ENCODE peak calls at places on chromosomes 11 and 22, in seven cellular contexts. One of them, this sample, is unnamed.

GRCh38 chr11:74506823-74507222 is 13.3 kb upstream of the LIPT2 start:
- DNase-seq in lower lobe of right lung: no peak
- DNase-seq in uterus: no peak
- DNase-seq in breast epithelium: no peak
- DNase-seq in HepG2: no peak
- DNase-seq in left ventricle myocardium inferior: no peak
- DNase-seq in IMR-90: no peak
- DNase-seq in this sample: no peak

GRCh38 chr11:114172871-114173444 is 113.4 kb downstream of the ZBTB16 start:
- DNase-seq in lower lobe of right lung: no peak
- DNase-seq in uterus: no peak
- DNase-seq in breast epithelium: no peak
- DNase-seq in HepG2: no peak
- DNase-seq in left ventricle myocardium inferior: peak
- DNase-seq in IMR-90: no peak
- DNase-seq in this sample: no peak

GRCh38 chr11:63869686-63870085 is 30.8 kb downstream of the MARK2 start:
- DNase-seq in lower lobe of right lung: no peak
- DNase-seq in uterus: no peak
- DNase-seq in breast epithelium: no peak
- DNase-seq in HepG2: no peak
- DNase-seq in left ventricle myocardium inferior: no peak
- DNase-seq in IMR-90: no peak
- DNase-seq in this sample: no peak

GRCh38 chr11:108961095-108961494 is 296.2 kb downstream of the DDX10 start:
- DNase-seq in lower lobe of right lung: no peak
- DNase-seq in uterus: no peak
- DNase-seq in breast epithelium: no peak
- DNase-seq in HepG2: no peak
- DNase-seq in left ventricle myocardium inferior: no peak
- DNase-seq in IMR-90: no peak
- DNase-seq in this sample: no peak

GRCh38 chr11:78476066-78476465 is 58.4 kb upstream of the GAB2 start:
- DNase-seq in lower lobe of right lung: no peak
- DNase-seq in uterus: no peak
- DNase-seq in breast epithelium: no peak
- DNase-seq in HepG2: no peak
- DNase-seq in left ventricle myocardium inferior: no peak
- DNase-seq in IMR-90: no peak
- DNase-seq in this sample: no peak

GRCh38 chr11:19557720-19558140 is 154.9 kb upstream of the NAV2 start:
- DNase-seq in lower lobe of right lung: peak
- DNase-seq in uterus: peak
- DNase-seq in breast epithelium: peak
- DNase-seq in HepG2: peak
- DNase-seq in left ventricle myocardium inferior: peak
- DNase-seq in IMR-90: peak
- DNase-seq in this sample: peak

GRCh38 chr11:116948375-116948774 is 111.0 kb upstream of the APOA1 start:
- DNase-seq in lower lobe of right lung: no peak
- DNase-seq in uterus: no peak
- DNase-seq in breast epithelium: no peak
- DNase-seq in HepG2: no peak
- DNase-seq in left ventricle myocardium inferior: no peak
- DNase-seq in IMR-90: peak
- DNase-seq in this sample: no peak

GRCh38 chr11:46237248-46238077 is 40.0 kb upstream of the CREB3L1 start:
- DNase-seq in lower lobe of right lung: peak
- DNase-seq in uterus: peak
- DNase-seq in breast epithelium: no peak
- DNase-seq in HepG2: no peak
- DNase-seq in left ventricle myocardium inferior: peak
- DNase-seq in IMR-90: peak
- DNase-seq in this sample: no peak

GRCh38 chr11:1050581-1051355 is 14.2 kb upstream of the MUC6 start:
- DNase-seq in lower lobe of right lung: peak
- DNase-seq in uterus: no peak
- DNase-seq in breast epithelium: peak
- DNase-seq in HepG2: peak
- DNase-seq in left ventricle myocardium inferior: peak
- DNase-seq in IMR-90: peak
- DNase-seq in this sample: peak

GRCh38 chr11:132586801-132587200 is 945.5 kb downstream of the OPCML start:
- DNase-seq in lower lobe of right lung: no peak
- DNase-seq in uterus: no peak
- DNase-seq in breast epithelium: no peak
- DNase-seq in HepG2: no peak
- DNase-seq in left ventricle myocardium inferior: no peak
- DNase-seq in IMR-90: peak
- DNase-seq in this sample: no peak

GRCh38 chr11:43360361-43361032 is 1.8 kb downstream of the TTC17 start:
- DNase-seq in lower lobe of right lung: no peak
- DNase-seq in uterus: no peak
- DNase-seq in breast epithelium: no peak
- DNase-seq in HepG2: peak
- DNase-seq in left ventricle myocardium inferior: no peak
- DNase-seq in IMR-90: peak
- DNase-seq in this sample: no peak

GRCh38 chr11:8263769-8264410 is at the start of gene LMO1:
- DNase-seq in lower lobe of right lung: peak
- DNase-seq in uterus: peak
- DNase-seq in breast epithelium: peak
- DNase-seq in HepG2: peak
- DNase-seq in left ventricle myocardium inferior: peak
- DNase-seq in IMR-90: peak
- DNase-seq in this sample: peak
- H3K4me3 ChIP-seq in lower lobe of right lung: peak
- H3K4me3 ChIP-seq in uterus: peak
- H3K4me3 ChIP-seq in breast epithelium: peak
- H3K4me3 ChIP-seq in HepG2: no peak
- H3K4me3 ChIP-seq in left ventricle myocardium inferior: peak
- H3K4me3 ChIP-seq in IMR-90: peak
- H3K4me3 ChIP-seq in this sample: peak

GRCh38 chr11:111514216-111515031 is at the start of gene HOATZ:
- DNase-seq in lower lobe of right lung: peak
- DNase-seq in uterus: no peak
- DNase-seq in breast epithelium: no peak
- DNase-seq in HepG2: no peak
- DNase-seq in left ventricle myocardium inferior: no peak
- DNase-seq in IMR-90: no peak
- DNase-seq in this sample: no peak
- TF ChIP-seq CTCF in lower lobe of right lung: no peak
- TF ChIP-seq CTCF in uterus: no peak
- TF ChIP-seq CTCF in breast epithelium: no peak
- TF ChIP-seq CTCF in HepG2: no peak
- TF ChIP-seq CTCF in left ventricle myocardium inferior: no peak
- TF ChIP-seq CTCF in IMR-90: peak
- TF ChIP-seq CTCF in this sample: no peak

DNA sequence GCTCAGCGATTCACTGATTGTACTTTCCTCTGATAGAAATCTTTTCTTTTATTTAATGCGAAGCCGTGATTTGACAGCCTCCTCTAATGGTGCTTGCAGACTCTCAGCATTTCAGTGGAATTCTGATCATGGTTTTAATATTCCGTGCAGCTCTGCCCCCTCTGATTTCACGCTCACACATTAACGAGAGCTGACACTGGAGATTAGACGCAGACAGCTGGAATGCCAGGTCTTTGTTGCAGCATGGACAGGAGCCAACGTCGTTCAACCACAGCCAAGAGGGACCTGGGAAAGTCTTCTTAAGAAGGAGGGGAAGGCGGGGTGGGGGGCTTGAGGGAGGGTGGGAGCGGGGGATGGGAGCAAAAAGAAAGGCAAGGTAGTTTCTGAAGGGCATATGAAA is 186.4 kb downstream of the BLID start:
- DNase-seq in lower lobe of right lung: no peak
- DNase-seq in uterus: peak
- DNase-seq in breast epithelium: no peak
- DNase-seq in HepG2: peak
- DNase-seq in left ventricle myocardium inferior: peak
- DNase-seq in IMR-90: peak
- DNase-seq in this sample: no peak
- H3K4me3 ChIP-seq in lower lobe of right lung: peak
- H3K4me3 ChIP-seq in uterus: peak
- H3K4me3 ChIP-seq in breast epithelium: peak
- H3K4me3 ChIP-seq in HepG2: peak
- H3K4me3 ChIP-seq in left ventricle myocardium inferior: peak
- H3K4me3 ChIP-seq in IMR-90: peak
- H3K4me3 ChIP-seq in this sample: no peak

GRCh38 chr11:77413850-77414249 is 60.0 kb downstream of the PAK1 start:
- DNase-seq in lower lobe of right lung: no peak
- DNase-seq in uterus: no peak
- DNase-seq in breast epithelium: no peak
- DNase-seq in HepG2: no peak
- DNase-seq in left ventricle myocardium inferior: no peak
- DNase-seq in IMR-90: no peak
- DNase-seq in this sample: no peak
- TF ChIP-seq CTCF in lower lobe of right lung: no peak
- TF ChIP-seq CTCF in uterus: no peak
- TF ChIP-seq CTCF in breast epithelium: no peak
- TF ChIP-seq CTCF in HepG2: peak
- TF ChIP-seq CTCF in left ventricle myocardium inferior: no peak
- TF ChIP-seq CTCF in IMR-90: no peak
- TF ChIP-seq CTCF in this sample: peak

GRCh38 chr11:67484847-67485311 is 2.1 kb downstream of the AIP start:
- DNase-seq in lower lobe of right lung: peak
- DNase-seq in uterus: no peak
- DNase-seq in breast epithelium: no peak
- DNase-seq in HepG2: no peak
- DNase-seq in left ventricle myocardium inferior: no peak
- DNase-seq in IMR-90: no peak
- DNase-seq in this sample: no peak

GRCh38 chr11:67483498-67483798 is 622 bp downstream of the AIP start:
- DNase-seq in lower lobe of right lung: no peak
- DNase-seq in uterus: no peak
- DNase-seq in breast epithelium: no peak
- DNase-seq in HepG2: no peak
- DNase-seq in left ventricle myocardium inferior: no peak
- DNase-seq in IMR-90: no peak
- DNase-seq in this sample: no peak

GRCh38 chr11:67482275-67482735 is 521 bp upstream of the AIP start:
- DNase-seq in lower lobe of right lung: no peak
- DNase-seq in uterus: no peak
- DNase-seq in breast epithelium: no peak
- DNase-seq in HepG2: no peak
- DNase-seq in left ventricle myocardium inferior: no peak
- DNase-seq in IMR-90: no peak
- DNase-seq in this sample: no peak

GRCh38 chr11:67482736-67483497 is at the start of gene AIP:
- DNase-seq in lower lobe of right lung: peak
- DNase-seq in uterus: peak
- DNase-seq in breast epithelium: peak
- DNase-seq in HepG2: peak
- DNase-seq in left ventricle myocardium inferior: peak
- DNase-seq in IMR-90: peak
- DNase-seq in this sample: peak

DNA sequence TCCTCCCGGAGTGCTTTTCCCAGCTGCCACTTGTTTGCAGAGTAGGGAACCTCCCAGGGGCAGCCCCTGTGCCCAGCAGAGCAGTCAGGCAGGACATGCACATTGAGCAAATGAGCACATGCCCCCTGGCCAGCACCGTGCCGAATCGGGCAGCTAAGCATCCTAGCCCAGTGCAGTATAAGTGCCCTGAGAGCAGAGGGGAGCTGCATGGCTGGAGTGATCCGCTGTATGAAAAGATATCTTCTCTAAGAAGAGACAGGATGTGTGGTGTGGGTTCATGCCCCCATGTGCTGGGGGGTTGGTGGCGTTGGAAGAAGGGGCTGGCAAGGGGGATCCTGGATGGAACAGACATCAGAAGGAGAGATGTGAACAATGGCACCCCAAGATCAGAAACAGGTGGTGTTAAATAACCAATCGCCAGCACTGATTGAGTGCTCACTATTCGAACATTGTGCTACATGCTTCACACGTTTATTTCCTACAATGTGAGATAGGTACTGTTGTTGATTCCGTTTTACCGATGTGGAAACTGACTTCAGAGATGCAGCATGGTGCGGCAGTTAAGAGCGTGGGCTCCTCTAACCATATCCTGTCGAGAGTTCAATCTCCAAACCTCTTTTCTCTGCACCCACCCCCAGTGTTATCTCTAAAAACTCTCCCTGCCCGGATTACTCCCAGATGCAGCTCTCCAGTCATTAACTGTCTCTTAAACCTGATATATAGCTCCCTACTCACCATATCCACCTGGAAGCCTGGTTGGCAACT is 1.3 kb downstream of the AIP start:
- DNase-seq in lower lobe of right lung: no peak
- DNase-seq in uterus: no peak
- DNase-seq in breast epithelium: no peak
- DNase-seq in HepG2: no peak
- DNase-seq in left ventricle myocardium inferior: no peak
- DNase-seq in IMR-90: no peak
- DNase-seq in this sample: no peak
- H3K4me3 ChIP-seq in lower lobe of right lung: peak
- H3K4me3 ChIP-seq in uterus: no peak
- H3K4me3 ChIP-seq in breast epithelium: peak
- H3K4me3 ChIP-seq in HepG2: no peak
- H3K4me3 ChIP-seq in left ventricle myocardium inferior: peak
- H3K4me3 ChIP-seq in IMR-90: no peak
- H3K4me3 ChIP-seq in this sample: peak

GRCh38 chr22:20258584-20259335 is 9.4 kb downstream of the RTN4R start:
- DNase-seq in lower lobe of right lung: no peak
- DNase-seq in uterus: no peak
- DNase-seq in breast epithelium: no peak
- DNase-seq in HepG2: no peak
- DNase-seq in left ventricle myocardium inferior: no peak
- DNase-seq in IMR-90: no peak
- DNase-seq in this sample: no peak
- TF ChIP-seq CTCF in lower lobe of right lung: no peak
- TF ChIP-seq CTCF in uterus: no peak
- TF ChIP-seq CTCF in breast epithelium: no peak
- TF ChIP-seq CTCF in HepG2: peak
- TF ChIP-seq CTCF in left ventricle myocardium inferior: no peak
- TF ChIP-seq CTCF in IMR-90: peak
- TF ChIP-seq CTCF in this sample: peak